ENCODE peak calls at places on chromosomes 4 and X, in ten cellular contexts. J is neural progenitor cell; M is NCI-H748 treated with DMSO at 0.1 percent for 48 hours; H is activated naive CD8-positive, alpha-beta T cell treated with anti-CD3 and anti-CD28 coated beads, Interleukin-2, amount 50 U/mL, for 24 hours; N is renal cortical epithelial cell; R is T-helper 2 cell; T is mesothelial cell of epicardium; X is right lobe of liver; Q is effector memory CD4-positive, alpha-beta T cell; P is fibroblast of pulmonary artery. A is an unnamed sample.

GRCh38 chr4:151674804-151675290 is 86.0 kb downstream of the GATB start:
- DNase-seq in R (no peak), H (no peak), Q (no peak), T (peak; percentile 71), M (no peak), P (peak; percentile 31), X (peak; percentile 33), J (peak; percentile 73), N (peak; percentile 27), A (peak; percentile 26)

GRCh38 chr4:24598025-24598424 is 13.7 kb upstream of the DHX15 start:
- DNase-seq in P (no peak), J (no peak), H (no peak), R (no peak), M (peak; percentile 5), N (peak; percentile 99), X (no peak), Q (no peak), T (no peak), A (peak; percentile 53)

GRCh38 chr4:156475322-156475721 is 496.3 kb downstream of the PDGFC start:
- DNase-seq in X (no peak), P (peak; percentile 83), M (peak; percentile 20), Q (no peak), R (no peak), H (no peak), N (peak; percentile 72), T (no peak), J (peak; percentile 11), A (no peak)

GRCh38 chrX:37926700-37927099 is 79.3 kb upstream of the DYNLT3 start:
- DNase-seq in M (no peak), P (peak; percentile 70), H (no peak), J (peak; percentile 21), R (no peak), Q (no peak), T (no peak), N (peak; percentile 40), X (no peak), A (no peak)

GRCh38 chr4:74219241-74219640 is 61.3 kb downstream of the MTHFD2L start:
- DNase-seq in J (no peak), H (no peak), X (no peak), R (no peak), P (no peak), M (no peak), T (no peak), N (no peak), Q (no peak), A (no peak)

GRCh38 chr4:93981594-93981993 is 153.0 kb downstream of the ATOH1 start:
- DNase-seq in Q (no peak), T (no peak), P (no peak), R (no peak), M (no peak), H (no peak), X (no peak), N (no peak), J (no peak), A (no peak)

GRCh38 chrX:66200050-66200664 is 36.1 kb downstream of the HEPH start:
- DNase-seq in N (no peak), M (no peak), J (no peak), H (no peak), T (no peak), R (no peak), Q (no peak), P (no peak), X (no peak), A (no peak)

GRCh38 chrX:55336176-55336575 is 71.5 kb upstream of the PAGE3 start:
- DNase-seq in Q (no peak), T (no peak), N (no peak), R (no peak), J (no peak), X (no peak), M (no peak), P (no peak), H (no peak), A (no peak)

GRCh38 chr4:23028875-23029274 is 336.1 kb downstream of the GBA3 start:
- DNase-seq in R (no peak), T (no peak), X (no peak), N (no peak), M (no peak), H (no peak), P (no peak), Q (no peak), J (no peak), A (no peak)

GRCh38 chr4:89273741-89274141 is 33.9 kb downstream of the GPRIN3 start:
- DNase-seq in X (no peak), N (no peak), P (no peak), Q (no peak), T (no peak), H (no peak), R (no peak), J (no peak), M (peak; percentile 2), A (no peak)

GRCh38 chr4:1958276-1959103 is 50.3 kb downstream of the NELFA start:
- DNase-seq in Q (no peak), J (no peak), H (no peak), R (no peak), P (no peak), T (no peak), N (no peak), X (no peak), M (no peak), A (no peak)

GRCh38 chr4:8740666-8741395 is 130.8 kb downstream of the HMX1 start:
- DNase-seq in X (peak; percentile 10), H (no peak), T (peak; percentile 36), Q (no peak), P (no peak), M (no peak), R (no peak), N (no peak), J (no peak), A (no peak)

GRCh38 chrX:17674611-17675010 is 62.7 kb upstream of the SCML1 start:
- DNase-seq in Q (no peak), N (peak; percentile 52), X (no peak), T (no peak), P (peak; percentile 43), J (no peak), H (no peak), M (no peak), R (no peak), A (no peak)

GRCh38 chr4:102847687-102848086 is 20.3 kb upstream of the UBE2D3 start:
- DNase-seq in R (no peak), J (no peak), X (no peak), Q (no peak), N (no peak), P (no peak), H (no peak), T (no peak), M (no peak), A (no peak)

GRCh38 chrX:133649659-133650058 is 234.4 kb upstream of the GPC4 start:
- DNase-seq in J (peak; percentile 87), X (no peak), R (no peak), M (no peak), Q (no peak), P (no peak), T (no peak), N (no peak), H (no peak), A (no peak)

GRCh38 chr4:94577136-94577535 is 125.4 kb downstream of the PDLIM5 start:
- DNase-seq in M (peak; percentile 62), N (peak; percentile 46), H (no peak), P (peak; percentile 76), T (no peak), X (no peak), J (peak; percentile 94), Q (no peak), R (no peak), A (no peak)

GRCh38 chr4:155944516-155944915 is 9.2 kb downstream of the CTSO start:
- DNase-seq in P (no peak), T (no peak), H (no peak), R (no peak), M (no peak), J (peak; percentile 4), X (no peak), N (peak; percentile 17), Q (no peak), A (no peak)

GRCh38 chr4:76198411-76199237 is 15.0 kb downstream of the SCARB2 start:
- DNase-seq in X (no peak), T (peak; percentile 59), N (peak; percentile 85), J (peak; percentile 52), M (peak; percentile 78), H (peak; percentile 54), P (peak; percentile 94), R (no peak), Q (no peak), A (no peak)

GRCh38 chr4:152325831-152326230 is 210.1 kb downstream of the FBXW7 start:
- DNase-seq in Q (no peak), P (no peak), H (no peak), M (no peak), J (no peak), T (no peak), N (no peak), R (no peak), X (no peak), A (peak; percentile 82)

GRCh38 chr4:149347139-149347538 is 468.5 kb downstream of the IQCM start:
- DNase-seq in J (no peak), X (no peak), Q (no peak), N (no peak), H (no peak), T (no peak), P (peak; percentile 52), M (no peak), R (no peak), A (no peak)

GRCh38 chr4:109184421-109184956 is 118.0 kb downstream of the COL25A1 start:
- DNase-seq in H (no peak), T (no peak), J (no peak), N (no peak), P (peak; percentile 14), X (no peak), M (no peak), R (no peak), Q (no peak), A (no peak)

GRCh38 chrX:96704661-96705060 is 20.0 kb downstream of the DIAPH2 start:
- DNase-seq in P (peak; percentile 34), N (no peak), J (no peak), Q (no peak), M (no peak), T (no peak), H (no peak), R (no peak), X (no peak), A (no peak)

GRCh38 chrX:84865113-84865512 is 138.6 kb upstream of the APOOL start:
- DNase-seq in X (no peak), T (no peak), P (peak; percentile 0), M (peak; percentile 55), H (no peak), J (no peak), Q (no peak), R (no peak), N (no peak), A (no peak)

GRCh38 chr4:95548738-95549245 is at the start of gene UNC5C:
- DNase-seq in P (peak; percentile 85), Q (no peak), J (peak; percentile 83), M (peak; percentile 13), T (peak; percentile 71), H (no peak), X (peak; percentile 40), R (no peak), N (peak; percentile 25), A (no peak)

GRCh38 chr4:6093671-6094070 is 75.4 kb upstream of the C4orf50 start:
- DNase-seq in R (no peak), J (no peak), P (no peak), H (no peak), M (no peak), N (no peak), X (no peak), Q (no peak), T (no peak), A (no peak)

GRCh38 chrX:25998687-25999086 is 139.5 kb upstream of the MAGEB18 start:
- DNase-seq in H (no peak), M (no peak), R (no peak), P (no peak), T (no peak), J (no peak), N (peak; percentile 12), Q (no peak), X (no peak), A (no peak)

GRCh38 chr4:105715692-105716278 is 7.2 kb downstream of the GSTCD start:
- DNase-seq in M (peak; percentile 52), R (no peak), X (no peak), H (no peak), Q (no peak), N (peak; percentile 64), J (peak; percentile 6), T (no peak), P (peak; percentile 69), A (no peak)

GRCh38 chr4:182142146-182143085 is 100.8 kb upstream of the TENM3 start:
- DNase-seq in J (peak; percentile 73), P (peak; percentile 32), M (peak; percentile 8), N (no peak), T (peak; percentile 64), H (no peak), X (no peak), Q (no peak), R (no peak), A (no peak)

A was measured in keratinocyte.